ENCODE peak calls at places on chromosomes 7 and 10, in seven cellular contexts. One of them, this sample, is unnamed.

GRCh38 chr10:132077091-132077490 is 11.3 kb downstream of the JAKMIP3 start:
- DNase-seq in lower lobe of right lung: no peak
- DNase-seq in HEK293T: no peak
- DNase-seq in endothelial cell: no peak
- DNase-seq in T-helper 1 cell: no peak
- DNase-seq in GM12865: no peak
- DNase-seq in naive thymus-derived CD8-positive, alpha-beta T cell: no peak
- DNase-seq in this sample: no peak

GRCh38 chr7:78149787-78150186 is 351.2 kb downstream of the PHTF2 start:
- DNase-seq in lower lobe of right lung: no peak
- DNase-seq in HEK293T: no peak
- DNase-seq in endothelial cell: no peak
- DNase-seq in T-helper 1 cell: no peak
- DNase-seq in GM12865: no peak
- DNase-seq in naive thymus-derived CD8-positive, alpha-beta T cell: no peak
- DNase-seq in this sample: peak

GRCh38 chr7:1558841-1559625 is 3.0 kb upstream of the TMEM184A start:
- DNase-seq in lower lobe of right lung: peak
- DNase-seq in HEK293T: no peak
- DNase-seq in endothelial cell: no peak
- DNase-seq in T-helper 1 cell: no peak
- DNase-seq in GM12865: no peak
- DNase-seq in naive thymus-derived CD8-positive, alpha-beta T cell: no peak
- DNase-seq in this sample: no peak

GRCh38 chr10:17454801-17455520 is 566 bp upstream of the ST8SIA6 start:
- DNase-seq in lower lobe of right lung: no peak
- DNase-seq in HEK293T: peak
- DNase-seq in endothelial cell: no peak
- DNase-seq in T-helper 1 cell: no peak
- DNase-seq in GM12865: no peak
- DNase-seq in naive thymus-derived CD8-positive, alpha-beta T cell: no peak
- DNase-seq in this sample: no peak

GRCh38 chr10:89838002-89838615 is 136.7 kb downstream of the KIF20B start:
- DNase-seq in lower lobe of right lung: no peak
- DNase-seq in HEK293T: no peak
- DNase-seq in endothelial cell: no peak
- DNase-seq in T-helper 1 cell: no peak
- DNase-seq in GM12865: no peak
- DNase-seq in naive thymus-derived CD8-positive, alpha-beta T cell: no peak
- DNase-seq in this sample: no peak

GRCh38 chr10:36096571-36096970 is 454.5 kb upstream of the FZD8 start:
- DNase-seq in lower lobe of right lung: no peak
- DNase-seq in HEK293T: no peak
- DNase-seq in endothelial cell: no peak
- DNase-seq in T-helper 1 cell: no peak
- DNase-seq in GM12865: no peak
- DNase-seq in naive thymus-derived CD8-positive, alpha-beta T cell: no peak
- DNase-seq in this sample: peak

GRCh38 chr10:79112898-79113431 is 44.2 kb downstream of the ZMIZ1 start:
- DNase-seq in lower lobe of right lung: peak
- DNase-seq in HEK293T: no peak
- DNase-seq in endothelial cell: no peak
- DNase-seq in T-helper 1 cell: no peak
- DNase-seq in GM12865: no peak
- DNase-seq in naive thymus-derived CD8-positive, alpha-beta T cell: no peak
- DNase-seq in this sample: peak

GRCh38 chr7:1290262-1291039 is 57.8 kb downstream of the UNCX start:
- DNase-seq in lower lobe of right lung: peak
- DNase-seq in HEK293T: no peak
- DNase-seq in endothelial cell: no peak
- DNase-seq in T-helper 1 cell: no peak
- DNase-seq in GM12865: no peak
- DNase-seq in naive thymus-derived CD8-positive, alpha-beta T cell: peak
- DNase-seq in this sample: peak

GRCh38 chr10:30403494-30403893 is 30.5 kb upstream of the MAP3K8 start:
- DNase-seq in lower lobe of right lung: no peak
- DNase-seq in HEK293T: no peak
- DNase-seq in endothelial cell: no peak
- DNase-seq in T-helper 1 cell: no peak
- DNase-seq in GM12865: no peak
- DNase-seq in naive thymus-derived CD8-positive, alpha-beta T cell: no peak
- DNase-seq in this sample: no peak

GRCh38 chr10:96743988-96744585 is 23.8 kb upstream of the PIK3AP1 start:
- DNase-seq in lower lobe of right lung: no peak
- DNase-seq in HEK293T: no peak
- DNase-seq in endothelial cell: no peak
- DNase-seq in T-helper 1 cell: no peak
- DNase-seq in GM12865: peak
- DNase-seq in naive thymus-derived CD8-positive, alpha-beta T cell: no peak
- DNase-seq in this sample: peak

This sample was measured in Daoy.